ENCODE peak calls at places on chromosomes 13 and 19, in nine cellular contexts. C, X, J, I, Q, G, B, W and L are unnamed samples.

GRCh38 chr13:74015137-74015536 is 119.1 kb downstream of the KLF12 start:
- DNase-seq in C (peak; percentile 9), X (no peak), J (no peak), I (no peak), Q (peak; percentile 39), G (no peak), B (no peak), W (no peak), L (no peak)

GRCh38 chr19:42069619-42070293 is at the start of gene GRIK5:
- DNase-seq in C (no peak), X (no peak), J (no peak), I (peak; percentile 24), Q (no peak), G (no peak), B (peak; percentile 65), W (no peak), L (no peak)

GRCh38 chr13:42720116-42720857 is 61.1 kb upstream of the FAM216B start:
- DNase-seq in C (no peak), X (peak; percentile 88), J (no peak), I (peak; percentile 40), Q (peak; percentile 99), G (no peak), B (no peak), W (peak; percentile 95), L (peak; percentile 79)

GRCh38 chr13:106103779-106104178 is 431.7 kb downstream of the EFNB2 start:
- DNase-seq in C (no peak), X (no peak), J (no peak), I (no peak), Q (no peak), G (no peak), B (no peak), W (peak; percentile 93), L (peak; percentile 75)

GRCh38 chr13:50513528-50513863 is 330.0 kb downstream of the DLEU7 start:
- DNase-seq in C (no peak), X (no peak), J (no peak), I (no peak), Q (no peak), G (no peak), B (no peak), W (no peak), L (no peak)

GRCh38 chr13:49633687-49634086 is 5.4 kb downstream of the ARL11 start:
- DNase-seq in C (no peak), X (no peak), J (no peak), I (no peak), Q (no peak), G (no peak), B (no peak), W (no peak), L (no peak)

GRCh38 chr13:53131361-53131760 is 102.7 kb downstream of the OLFM4 start:
- DNase-seq in C (no peak), X (no peak), J (no peak), I (no peak), Q (no peak), G (no peak), B (no peak), W (no peak), L (no peak)

GRCh38 chr13:20460744-20461143 is 64.9 kb downstream of the CRYL1 start:
- DNase-seq in C (no peak), X (no peak), J (no peak), I (no peak), Q (no peak), G (no peak), B (no peak), W (no peak), L (no peak)

GRCh38 chr13:29529755-29530154 is 65.7 kb downstream of the SLC7A1 start:
- DNase-seq in C (no peak), X (no peak), J (no peak), I (no peak), Q (no peak), G (no peak), B (no peak), W (no peak), L (no peak)

GRCh38 chr13:45206340-45206739 is 5.5 kb upstream of the KCTD4 start:
- DNase-seq in C (no peak), X (peak; percentile 77), J (no peak), I (no peak), Q (peak; percentile 96), G (no peak), B (no peak), W (peak; percentile 98), L (no peak)

GRCh38 chr13:106295971-106296370 is 239.5 kb downstream of the EFNB2 start:
- DNase-seq in C (no peak), X (no peak), J (no peak), I (no peak), Q (no peak), G (no peak), B (peak; percentile 67), W (no peak), L (no peak)

GRCh38 chr19:44677019-44677809 is 5.9 kb downstream of the CEACAM19 start:
- DNase-seq in C (no peak), X (peak; percentile 74), J (no peak), I (no peak), Q (peak; percentile 70), G (no peak), B (peak; percentile 21), W (peak; percentile 77), L (no peak)

GRCh38 chr13:70253411-70253810 is 145.2 kb upstream of the KLHL1 start:
- DNase-seq in C (no peak), X (no peak), J (no peak), I (no peak), Q (no peak), G (no peak), B (no peak), W (peak; percentile 15), L (no peak)

GRCh38 chr13:33319859-33320258 is 34.3 kb upstream of the STARD13 start:
- DNase-seq in C (no peak), X (no peak), J (no peak), I (no peak), Q (no peak), G (no peak), B (no peak), W (no peak), L (no peak)

GRCh38 chr19:11064831-11065303 is 24.4 kb upstream of the LDLR start:
- DNase-seq in C (no peak), X (no peak), J (no peak), I (peak; percentile 58), Q (no peak), G (no peak), B (no peak), W (peak; percentile 29), L (no peak)

GRCh38 chr13:101473458-101473857 is 21.0 kb downstream of the ITGBL1 start:
- DNase-seq in C (no peak), X (no peak), J (no peak), I (no peak), Q (peak; percentile 91), G (no peak), B (no peak), W (peak; percentile 89), L (peak; percentile 68)

GRCh38 chr19:2040647-2041435 is 10.2 kb downstream of the MKNK2 start:
- DNase-seq in C (no peak), X (no peak), J (peak; percentile 66), I (no peak), Q (no peak), G (peak; percentile 67), B (no peak), W (no peak), L (no peak)
- H3K4me1 ChIP-seq in C (peaks cover 51% of the 10 kb centered on the region), X (peaks cover 6% of the 10 kb centered on the region), J (peaks cover 64% of the 10 kb centered on the region), I (peaks cover 60% of the 10 kb centered on the region), Q (peaks cover 14% of the 10 kb centered on the region), G (peaks cover 51% of the 10 kb centered on the region), B (peaks cover 22% of the 10 kb centered on the region), W (peaks cover 9% of the 10 kb centered on the region), L (peaks cover 23% of the 10 kb centered on the region)

GRCh38 chr13:113927661-113928581 is 46.0 kb downstream of the C13orf46 start:
- DNase-seq in C (no peak), X (peak; percentile 99), J (peak; percentile 84), I (no peak), Q (peak; percentile 99), G (peak; percentile 55), B (no peak), W (peak; percentile 90), L (peak; percentile 42)

GRCh38 chr13:113926951-113927660 is 46.8 kb downstream of the C13orf46 start:
- DNase-seq in C (no peak), X (no peak), J (peak; percentile 79), I (no peak), Q (no peak), G (no peak), B (no peak), W (no peak), L (peak; percentile 30)

GRCh38 chr13:113924184-113924583 is 49.7 kb downstream of the C13orf46 start:
- DNase-seq in C (no peak), X (no peak), J (no peak), I (no peak), Q (no peak), G (no peak), B (no peak), W (no peak), L (peak; percentile 9)

GRCh38 chr13:113928701-113929627 is 44.9 kb downstream of the C13orf46 start:
- DNase-seq in C (no peak), X (peak; percentile 57), J (peak; percentile 98), I (peak; percentile 90), Q (peak; percentile 69), G (peak; percentile 66), B (no peak), W (peak; percentile 68), L (peak; percentile 51)

GRCh38 chr13:113926301-113926761 is 47.5 kb downstream of the C13orf46 start:
- DNase-seq in C (no peak), X (no peak), J (peak; percentile 66), I (no peak), Q (peak; percentile 60), G (no peak), B (no peak), W (no peak), L (peak; percentile 52)
- H3K27ac ChIP-seq in C (no peak overlapping the region), X (no peak overlapping the region), J (peak overlapping the region; percentile 86), I (no peak overlapping the region), Q (no peak overlapping the region), G (no peak overlapping the region), B (no peak overlapping the region), W (peak overlapping the region; percentile 89), L (no peak overlapping the region)

GRCh38 chr13:104171132-104171531 is 1104.9 kb upstream of the SLC10A2 start:
- DNase-seq in C (no peak), X (no peak), J (no peak), I (no peak), Q (no peak), G (no peak), B (no peak), W (no peak), L (no peak)
- H3K9me3 ChIP-seq in C (no peaks in the 10 kb centered on the region), X (no peaks in the 10 kb centered on the region), J (no peaks in the 10 kb centered on the region), I (no peaks in the 10 kb centered on the region), Q (peaks cover 2% of the 10 kb centered on the region), G (no peaks in the 10 kb centered on the region), B (no peaks in the 10 kb centered on the region), W (no peaks in the 10 kb centered on the region), L (no peaks in the 10 kb centered on the region)

DNA sequence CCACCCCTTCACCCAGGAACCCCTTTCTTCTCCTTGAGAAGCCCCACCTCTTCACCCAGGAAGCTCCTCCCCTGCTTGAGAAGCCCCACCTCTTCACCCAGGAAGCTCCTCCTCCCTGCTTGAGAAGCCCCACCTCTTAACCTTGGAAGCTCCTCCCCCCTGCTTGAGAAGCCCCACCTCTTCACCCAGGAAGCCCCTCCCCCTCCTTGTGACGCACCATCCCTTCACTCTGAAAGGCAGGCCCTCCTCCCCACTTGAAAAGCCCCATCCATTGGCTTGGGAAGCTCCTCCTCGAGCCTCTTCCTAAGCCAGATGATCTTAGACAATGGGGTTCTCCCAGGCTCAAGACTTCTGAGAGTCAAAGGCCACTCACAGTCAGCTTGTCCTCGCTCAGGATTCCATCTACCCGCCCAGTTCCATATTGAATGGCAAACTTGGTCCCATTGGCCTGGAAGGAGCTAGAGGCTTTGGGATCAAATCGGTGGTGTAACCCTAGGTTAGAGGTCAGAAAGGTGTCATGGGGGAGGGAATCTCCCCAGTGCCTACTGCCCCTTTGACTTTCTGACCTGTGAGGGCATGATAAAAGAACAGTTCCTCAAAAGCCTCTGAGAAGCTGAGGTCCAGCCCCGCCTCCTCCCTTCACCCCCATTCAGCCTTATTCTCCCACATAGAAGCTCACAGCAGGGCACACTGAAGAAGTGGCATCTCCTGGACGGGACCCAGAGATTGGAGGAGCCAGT is 4.0 kb downstream of the NAPSA start:
- DNase-seq in C (no peak), X (no peak), J (no peak), I (no peak), Q (no peak), G (peak; percentile 86), B (no peak), W (no peak), L (no peak)
- H3K4me1 ChIP-seq in C (peaks cover 29% of the 10 kb centered on the region), X (no peaks in the 10 kb centered on the region), J (peaks cover 7% of the 10 kb centered on the region), I (peaks cover 17% of the 10 kb centered on the region), Q (no peaks in the 10 kb centered on the region), G (peaks cover 5% of the 10 kb centered on the region), B (peaks cover 3% of the 10 kb centered on the region), W (no peaks in the 10 kb centered on the region), L (no peaks in the 10 kb centered on the region)